ENCODE peak calls at places on chromosomes 3 and 15, in ten cellular contexts. V, M, D, Q, K, W, I, H, C and X are unnamed samples.

GRCh38 chr3:46666471-46666845 is 27.0 kb downstream of the ALS2CL start:
- DNase-seq in V (no peak), M (no peak), D (no peak), Q (no peak), K (peak; percentile 16), W (peak; percentile 34), I (peak; percentile 42), H (no peak), C (no peak), X (no peak)

GRCh38 chr3:194112120-194113106 is 23.5 kb upstream of the HES1 start:
- DNase-seq in V (peak; percentile 87), M (no peak), D (no peak), Q (no peak), K (no peak), W (no peak), I (no peak), H (no peak), C (no peak), X (no peak)

GRCh38 chr3:44883999-44884431 is 9.6 kb downstream of the TGM4 start:
- DNase-seq in V (peak; percentile 97), M (peak; percentile 8), D (no peak), Q (peak; percentile 7), K (no peak), W (no peak), I (no peak), H (no peak), C (peak; percentile 94), X (peak; percentile 93)

GRCh38 chr3:22587446-22587845 is 615.7 kb upstream of the UBE2E2 start:
- DNase-seq in V (no peak), M (no peak), D (no peak), Q (peak; percentile 82), K (no peak), W (no peak), I (no peak), H (peak; percentile 4), C (no peak), X (no peak)

GRCh38 chr3:64295594-64295993 is 70.3 kb upstream of the PRICKLE2 start:
- DNase-seq in V (peak; percentile 80), M (no peak), D (no peak), Q (no peak), K (no peak), W (no peak), I (no peak), H (no peak), C (peak; percentile 61), X (no peak)

GRCh38 chr15:49471733-49472132 is 48.7 kb downstream of the FGF7 start:
- DNase-seq in V (no peak), M (no peak), D (no peak), Q (no peak), K (peak; percentile 6), W (no peak), I (no peak), H (no peak), C (no peak), X (no peak)

GRCh38 chr15:83435782-83436181 is 11.4 kb upstream of the SH3GL3 start:
- DNase-seq in V (no peak), M (no peak), D (no peak), Q (no peak), K (no peak), W (no peak), I (no peak), H (no peak), C (no peak), X (no peak)

GRCh38 chr3:117722856-117723255 is 1013.3 kb downstream of the TUSC7 start:
- DNase-seq in V (no peak), M (no peak), D (no peak), Q (no peak), K (no peak), W (no peak), I (no peak), H (no peak), C (no peak), X (no peak)

GRCh38 chr3:158768881-158769518 is 32.9 kb upstream of the MFSD1 start:
- DNase-seq in V (peak; percentile 84), M (no peak), D (no peak), Q (no peak), K (no peak), W (no peak), I (no peak), H (no peak), C (peak; percentile 83), X (peak; percentile 53)

GRCh38 chr15:94164202-94164807 is 67.1 kb upstream of the MCTP2 start:
- DNase-seq in V (peak; percentile 59), M (peak; percentile 84), D (peak; percentile 58), Q (no peak), K (peak; percentile 55), W (peak; percentile 55), I (peak; percentile 77), H (peak; percentile 82), C (peak; percentile 61), X (peak; percentile 20)

GRCh38 chr3:100159564-100160153 is 45.4 kb upstream of the FILIP1L start:
- DNase-seq in V (peak; percentile 14), M (no peak), D (no peak), Q (no peak), K (no peak), W (no peak), I (no peak), H (no peak), C (no peak), X (no peak)

GRCh38 chr3:20310629-20311028 is 124.6 kb upstream of the SGO1 start:
- DNase-seq in V (no peak), M (no peak), D (no peak), Q (no peak), K (no peak), W (no peak), I (no peak), H (no peak), C (no peak), X (no peak)

GRCh38 chr3:40477671-40478070 is 749 bp downstream of the ZNF619 start:
- DNase-seq in V (no peak), M (no peak), D (no peak), Q (no peak), K (no peak), W (no peak), I (no peak), H (no peak), C (no peak), X (no peak)

GRCh38 chr3:128274837-128275236 is 121.6 kb downstream of the EEFSEC start:
- DNase-seq in V (peak; percentile 97), M (no peak), D (no peak), Q (no peak), K (no peak), W (peak; percentile 48), I (no peak), H (no peak), C (peak; percentile 93), X (peak; percentile 72)

GRCh38 chr3:66923991-66924390 is 74.1 kb upstream of the KBTBD8 start:
- DNase-seq in V (peak; percentile 68), M (no peak), D (no peak), Q (no peak), K (no peak), W (no peak), I (no peak), H (no peak), C (no peak), X (no peak)

GRCh38 chr15:101625169-101625568 is 27.0 kb downstream of the TM2D3 start:
- DNase-seq in V (no peak), M (peak; percentile 58), D (no peak), Q (no peak), K (no peak), W (no peak), I (no peak), H (no peak), C (no peak), X (no peak)

GRCh38 chr3:10244004-10244403 is 4.3 kb upstream of the TATDN2 start:
- DNase-seq in V (no peak), M (peak; percentile 39), D (no peak), Q (no peak), K (no peak), W (no peak), I (no peak), H (no peak), C (no peak), X (no peak)

GRCh38 chr3:38843898-38844297 is 27.9 kb upstream of the SCN10A start:
- DNase-seq in V (peak; percentile 45), M (peak; percentile 44), D (no peak), Q (no peak), K (no peak), W (no peak), I (no peak), H (peak; percentile 57), C (peak; percentile 38), X (peak; percentile 41)

GRCh38 chr3:186241910-186242821 is 119.9 kb downstream of the DGKG start:
- DNase-seq in V (peak; percentile 83), M (peak; percentile 92), D (peak; percentile 84), Q (no peak), K (peak; percentile 80), W (peak; percentile 65), I (peak; percentile 79), H (peak; percentile 92), C (peak; percentile 97), X (peak; percentile 47)

GRCh38 chr3:119809249-119810017 is 27.5 kb downstream of the NR1I2 start:
- DNase-seq in V (no peak), M (no peak), D (peak; percentile 6), Q (no peak), K (peak; percentile 72), W (no peak), I (no peak), H (peak; percentile 73), C (no peak), X (no peak)

GRCh38 chr3:36380171-36381031 is at the start of gene STAC:
- DNase-seq in V (peak; percentile 60), M (peak; percentile 4), D (no peak), Q (no peak), K (peak; percentile 17), W (peak; percentile 43), I (peak; percentile 60), H (peak; percentile 67), C (peak; percentile 59), X (no peak)

GRCh38 chr3:133691410-133692107 is 29.8 kb upstream of the TOPBP1 start:
- DNase-seq in V (peak; percentile 48), M (no peak), D (no peak), Q (no peak), K (no peak), W (no peak), I (no peak), H (no peak), C (no peak), X (no peak)

GRCh38 chr3:169771651-169772529 is 1.3 kb upstream of the MYNN start:
- DNase-seq in V (peak; percentile 69), M (peak; percentile 91), D (peak; percentile 50), Q (peak; percentile 87), K (no peak), W (peak; percentile 64), I (peak; percentile 69), H (peak; percentile 78), C (peak; percentile 74), X (peak; percentile 67)

GRCh38 chr3:111299070-111299672 is 227.6 kb downstream of the NECTIN3 start:
- DNase-seq in V (peak; percentile 69), M (no peak), D (no peak), Q (no peak), K (no peak), W (no peak), I (no peak), H (peak; percentile 45), C (no peak), X (no peak)

GRCh38 chr3:178140491-178140890 is 395.7 kb upstream of the KCNMB2 start:
- DNase-seq in V (no peak), M (no peak), D (no peak), Q (no peak), K (no peak), W (no peak), I (no peak), H (no peak), C (no peak), X (no peak)

GRCh38 chr3:150691414-150692040 is 12.2 kb downstream of the ERICH6 start:
- DNase-seq in V (no peak), M (no peak), D (no peak), Q (no peak), K (no peak), W (no peak), I (no peak), H (peak; percentile 58), C (no peak), X (no peak)

GRCh38 chr3:108185536-108185935 is 36.7 kb downstream of the IFT57 start:
- DNase-seq in V (no peak), M (no peak), D (no peak), Q (no peak), K (no peak), W (no peak), I (no peak), H (no peak), C (no peak), X (no peak)

GRCh38 chr15:43209059-43209824 is 11.6 kb downstream of the EPB42 start:
- DNase-seq in V (no peak), M (no peak), D (no peak), Q (no peak), K (peak; percentile 71), W (no peak), I (no peak), H (peak; percentile 71), C (peak; percentile 46), X (no peak)